ENCODE peak calls at places on chromosomes 7 and 10, in seven cellular contexts. F is HCT116, N is suprapubic skin, X is sigmoid colon, M is stomach, D is GM23338, K is prostate gland. R is an unnamed sample.

GRCh38 chr7:132756482-132756990 is 180.3 kb upstream of the PLXNA4 start:
- DNase-seq in K (no peak), X (no peak), N (no peak), D (no peak), F (no peak), M (no peak), R (no peak)

GRCh38 chr10:43931308-43931930 is 282.7 kb upstream of the ZNF32 start:
- DNase-seq in N (no peak), F (no peak), X (no peak), M (no peak), K (no peak), D (no peak), R (no peak)

GRCh38 chr10:97124211-97124610 is 61.5 kb downstream of the SLIT1 start:
- DNase-seq in X (peak), N (no peak), M (no peak), F (no peak), D (no peak), K (no peak), R (no peak)

GRCh38 chr7:149621776-149622175 is 124.2 kb upstream of the ZNF746 start:
- DNase-seq in X (no peak), F (no peak), K (no peak), D (no peak), N (no peak), M (no peak), R (no peak)

GRCh38 chr7:6482307-6482706 is 34.6 kb upstream of the DAGLB start:
- DNase-seq in D (no peak), X (no peak), N (no peak), F (no peak), M (no peak), K (no peak), R (peak)

GRCh38 chr7:132489776-132490237 is 86.5 kb downstream of the PLXNA4 start:
- DNase-seq in D (no peak), F (no peak), N (no peak), K (no peak), X (no peak), M (no peak), R (no peak)

GRCh38 chr7:80611779-80612178 is 26.7 kb upstream of the CD36 start:
- DNase-seq in K (peak), X (no peak), M (peak), F (peak), D (no peak), N (no peak), R (no peak)

GRCh38 chr10:31359979-31360378 is 41.0 kb downstream of the ZEB1 start:
- DNase-seq in D (no peak), N (no peak), M (no peak), K (no peak), F (no peak), X (no peak), R (no peak)

GRCh38 chr10:3765376-3765667 is 19.7 kb downstream of the KLF6 start:
- DNase-seq in K (no peak), F (no peak), X (no peak), N (no peak), M (no peak), D (no peak), R (no peak)

GRCh38 chr7:100951888-100952560 is 2.7 kb downstream of the MUC3A start:
- DNase-seq in X (no peak), D (no peak), K (no peak), M (no peak), N (no peak), F (no peak), R (no peak)

GRCh38 chr7:106289848-106290247 is 5.1 kb upstream of the NAMPT start:
- DNase-seq in F (no peak), X (no peak), K (no peak), M (no peak), D (no peak), N (no peak), R (no peak)

GRCh38 chr7:38699481-38699880 is 68.3 kb upstream of the AMPH start:
- DNase-seq in D (no peak), F (no peak), M (no peak), K (no peak), N (no peak), X (no peak), R (no peak)

GRCh38 chr10:97852277-97852676 is 2.6 kb downstream of the GOLGA7B start:
- DNase-seq in K (no peak), D (no peak), F (no peak), X (no peak), M (no peak), N (no peak), R (no peak)

GRCh38 chr7:148264933-148265557 is 325.5 kb upstream of the C7orf33 start:
- DNase-seq in M (no peak), N (no peak), X (no peak), F (peak), K (no peak), D (peak), R (no peak)

GRCh38 chr10:74909665-74910064 is 83.3 kb downstream of the KAT6B start:
- DNase-seq in D (no peak), F (no peak), M (no peak), X (no peak), K (no peak), N (no peak), R (no peak)

GRCh38 chr10:79385392-79385795 is 38.1 kb downstream of the PPIF start:
- DNase-seq in K (no peak), X (peak), D (no peak), M (no peak), N (peak), F (no peak), R (no peak)

GRCh38 chr7:102190777-102191176 is 95.9 kb upstream of the SH2B2 start:
- DNase-seq in K (no peak), X (no peak), N (no peak), D (no peak), F (no peak), M (no peak), R (no peak)

GRCh38 chr10:132319853-132320669 is 11.9 kb upstream of the LRRC27 start:
- DNase-seq in K (no peak), X (no peak), N (no peak), M (no peak), F (no peak), D (no peak), R (no peak)

GRCh38 chr10:71999360-72000072 is 35.3 kb downstream of the CHST3 start:
- DNase-seq in F (no peak), X (peak), K (no peak), M (no peak), D (peak), N (no peak), R (peak)

GRCh38 chr7:23383225-23383624 is 84.1 kb downstream of the MALSU1 start:
- DNase-seq in N (no peak), F (no peak), D (no peak), M (no peak), K (no peak), X (no peak), R (no peak)

GRCh38 chr7:1530946-1531262 is 402 bp downstream of the MAFK start:
- DNase-seq in M (no peak), D (no peak), K (no peak), N (no peak), X (no peak), F (no peak), R (no peak)

GRCh38 chr7:13159467-13160184 is 472.2 kb downstream of the ARL4A start:
- DNase-seq in X (no peak), M (no peak), K (no peak), F (no peak), D (no peak), N (no peak), R (no peak)

GRCh38 chr7:42906181-42906580 is 5.7 kb downstream of the C7orf25 start:
- DNase-seq in X (no peak), F (no peak), M (no peak), D (no peak), K (no peak), N (no peak), R (no peak)

GRCh38 chr7:107813524-107813923 is 10.5 kb upstream of the SLC26A3 start:
- DNase-seq in X (no peak), D (no peak), N (no peak), F (no peak), M (no peak), K (no peak), R (no peak)

GRCh38 chr7:43530553-43531410 is 52.1 kb upstream of the STK17A start:
- DNase-seq in N (no peak), D (no peak), F (no peak), K (no peak), M (no peak), X (no peak), R (no peak)

GRCh38 chr10:123687758-123688157 is 21.6 kb downstream of the GPR26 start:
- DNase-seq in D (peak), N (no peak), X (no peak), F (no peak), K (no peak), M (no peak), R (no peak)

GRCh38 chr7:103989785-103990775 is 622 bp upstream of the RELN start:
- DNase-seq in N (no peak), F (no peak), M (no peak), X (no peak), D (peak), K (no peak), R (no peak)

GRCh38 chr10:118753331-118753730 is 1.4 kb downstream of the CACUL1 start:
- DNase-seq in K (no peak), M (no peak), N (no peak), X (no peak), D (no peak), F (no peak), R (no peak)

GRCh38 chr10:103715430-103715829 is 139.9 kb downstream of the SH3PXD2A start:
- DNase-seq in D (no peak), N (no peak), K (no peak), X (no peak), M (no peak), F (peak), R (no peak)

GRCh38 chr10:69961168-69961863 is 91.3 kb upstream of the MACROH2A2 start:
- DNase-seq in M (peak), D (peak), F (no peak), K (no peak), X (no peak), N (no peak), R (no peak)

GRCh38 chr10:37960738-37961137 is 15.7 kb downstream of the ZNF25 start:
- DNase-seq in F (no peak), N (no peak), K (no peak), D (no peak), M (no peak), X (no peak), R (no peak)

GRCh38 chr10:64115471-64115870 is 594.3 kb downstream of the REEP3 start:
- DNase-seq in X (no peak), K (no peak), D (no peak), N (no peak), F (no peak), M (no peak), R (no peak)

GRCh38 chr7:98056580-98056979 is 50.1 kb upstream of the LMTK2 start:
- DNase-seq in F (no peak), D (no peak), K (peak), X (no peak), M (no peak), N (no peak), R (no peak)

GRCh38 chr10:77230194-77230593 is 407.4 kb downstream of the KCNMA1 start:
- DNase-seq in D (no peak), X (no peak), F (no peak), K (no peak), N (no peak), M (no peak), R (no peak)

GRCh38 chr7:98291717-98292116 is 10.2 kb downstream of the BRI3 start:
- DNase-seq in F (no peak), N (no peak), D (peak), M (no peak), K (no peak), X (no peak), R (no peak)

GRCh38 chr7:36185092-36185491 is 32.0 kb downstream of the EEPD1 start:
- DNase-seq in K (no peak), X (no peak), M (no peak), D (no peak), N (no peak), F (no peak), R (no peak)

GRCh38 chr7:144378651-144379050 is 23.4 kb downstream of the ARHGEF5 start:
- DNase-seq in K (no peak), M (no peak), X (peak), D (no peak), F (no peak), N (no peak), R (no peak)

GRCh38 chr7:129417073-129417472 is 17.2 kb upstream of the STRIP2 start:
- DNase-seq in X (no peak), K (no peak), N (no peak), M (no peak), D (no peak), F (no peak), R (no peak)

DNA sequence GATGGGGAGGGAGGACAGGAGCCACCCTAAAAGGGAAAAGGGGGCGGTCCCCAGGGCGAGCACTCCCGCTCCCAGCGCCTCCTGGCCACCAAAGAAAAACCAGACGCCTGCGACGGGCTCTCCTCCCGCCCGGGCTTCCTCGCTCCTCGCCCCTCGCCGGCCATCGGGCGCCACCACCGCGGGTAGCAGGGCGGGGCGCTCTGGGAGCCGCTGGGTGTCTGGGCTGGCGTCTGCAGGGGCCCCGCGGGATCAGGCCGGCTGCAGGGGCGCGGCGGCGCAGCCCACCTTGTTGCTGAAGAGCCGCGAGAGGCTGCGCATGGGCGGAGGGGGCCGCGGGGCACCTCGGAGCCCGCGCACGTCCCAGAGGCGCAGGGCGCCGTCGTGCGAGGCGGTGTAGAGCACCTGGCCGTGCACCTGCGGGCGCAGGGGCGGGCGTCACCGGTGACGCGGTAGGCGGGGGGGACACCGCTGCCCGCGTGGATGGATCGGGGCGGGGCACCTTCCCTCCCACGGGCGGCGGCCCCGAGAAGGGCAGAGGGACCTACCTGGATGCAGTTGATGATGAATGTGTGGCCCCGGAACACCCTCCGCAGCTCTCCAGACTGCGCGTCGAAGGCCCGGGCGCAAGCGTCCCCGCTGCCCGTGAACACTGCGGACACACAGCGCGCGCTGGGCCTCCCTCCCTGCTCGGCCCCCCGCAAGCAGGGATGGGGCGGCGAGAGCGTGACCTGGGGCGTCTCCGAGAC is 28.3 kb downstream of the WDR86 start:
- DNase-seq in N (no peak), M (peak), D (peak), X (no peak), F (no peak), K (no peak), R (peak)
- H3K4me3 ChIP-seq in N (peak), M (peak), D (peak), X (peak), F (no peak), K (peak), R (peak)

GRCh38 chr10:113135025-113135424 is 185.0 kb downstream of the TCF7L2 start:
- DNase-seq in M (no peak), N (no peak), K (no peak), F (no peak), D (peak), X (no peak), R (no peak)

GRCh38 chr10:113131611-113132330 is 181.7 kb downstream of the TCF7L2 start:
- DNase-seq in D (no peak), X (no peak), F (no peak), K (no peak), N (no peak), M (no peak), R (no peak)

GRCh38 chr10:113129117-113129516 is 179.1 kb downstream of the TCF7L2 start:
- DNase-seq in F (no peak), D (no peak), X (no peak), M (no peak), K (no peak), N (no peak), R (no peak)

GRCh38 chr10:113132651-113133088 is 182.6 kb downstream of the TCF7L2 start:
- DNase-seq in D (peak), M (no peak), X (no peak), F (no peak), K (no peak), N (no peak), R (no peak)

GRCh38 chr10:113133497-113133896 is 183.4 kb downstream of the TCF7L2 start:
- DNase-seq in M (no peak), N (no peak), F (no peak), X (no peak), K (no peak), D (no peak), R (no peak)
- TF ChIP-seq POLR2AphosphoS5 in M (no peak), N (no peak), F (no peak), X (peak), K (no peak), D (peak), R (no peak)

GRCh38 chr10:130300608-130301025 is 164.4 kb downstream of the GLRX3 start:
- DNase-seq in K (no peak), M (no peak), D (no peak), F (no peak), N (no peak), X (no peak), R (no peak)

DNA sequence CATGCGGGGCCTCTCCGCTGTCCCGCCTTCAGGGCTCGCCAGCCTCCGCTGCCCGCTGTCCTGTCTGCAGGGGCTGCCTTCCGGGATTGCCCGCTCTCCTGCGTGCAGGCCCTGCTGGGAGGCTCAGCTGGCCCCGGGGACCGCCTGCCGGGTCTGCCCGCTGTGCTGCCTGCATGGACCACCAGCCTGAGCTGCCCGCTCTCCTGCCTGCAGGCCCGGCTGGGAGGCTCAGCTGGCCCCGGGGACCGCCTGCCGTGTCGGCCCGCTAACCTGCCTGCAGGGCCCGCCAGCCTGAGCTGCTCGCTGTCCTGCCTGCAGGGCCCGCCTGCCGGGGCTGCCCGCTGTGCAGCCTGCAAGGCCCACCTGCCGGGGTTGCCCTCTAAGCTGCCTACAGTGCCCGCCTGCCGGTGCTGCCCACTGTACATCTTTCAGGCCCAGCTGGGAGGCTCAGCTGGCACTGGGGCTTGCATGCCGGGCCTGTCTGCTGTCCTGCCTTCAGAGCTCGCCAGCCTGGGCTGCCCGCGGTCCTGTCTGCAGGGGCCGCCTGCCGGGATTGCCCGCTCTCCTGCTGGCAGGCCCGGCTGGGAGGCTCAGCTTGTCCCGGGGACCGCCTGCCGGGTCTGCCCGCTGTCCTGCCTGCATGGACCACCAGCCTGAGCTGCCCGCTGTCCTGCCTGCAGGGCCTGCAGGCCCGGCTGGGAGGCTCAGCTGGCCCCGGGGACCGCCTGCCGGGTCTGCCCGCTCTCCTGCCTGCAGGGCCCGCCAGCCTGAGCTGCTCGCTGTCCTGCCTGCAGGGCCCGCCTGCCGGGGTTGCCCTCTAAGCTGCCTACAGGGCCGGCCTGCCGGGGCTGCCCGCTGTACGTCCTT is 165.1 kb downstream of the GLRX3 start:
- DNase-seq in K (peak), F (no peak), N (no peak), D (no peak), X (no peak), M (no peak), R (no peak)
- H3K4me3 ChIP-seq in K (peak), F (no peak), N (peak), D (no peak), X (peak), M (no peak), R (no peak)

GRCh38 chr10:13309792-13310191 is 9.9 kb upstream of the PHYH start:
- DNase-seq in K (no peak), D (no peak), M (no peak), F (no peak), N (no peak), X (no peak), R (no peak)
- TF ChIP-seq POLR2AphosphoS5 in K (no peak), D (no peak), M (no peak), F (no peak), N (no peak), X (no peak), R (no peak)